ENCODE peak calls at places on chromosomes 12 and 14, in ten cellular contexts. Q is endothelial cell of umbilical vein, R is A549, D is testis, X is HCT116, F is prostate gland, G is stomach, C is sigmoid colon, B is Peyer's patch, N is uterus. H is an unnamed sample. For H3K4me1, the result is how much of the 10 kb centered on the place peaks cover.

GRCh38 chr12:121003650-121004049 is 12.6 kb downstream of the C12orf43 start:
- DNase-seq in N (no peak), B (no peak), F (no peak), G (peak), R (no peak), Q (no peak), C (no peak), X (no peak), D (no peak), H (no peak)

GRCh38 chr14:69351385-69351784 is 46.7 kb downstream of the ERH start:
- DNase-seq in F (no peak), G (no peak), D (no peak), X (no peak), N (no peak), C (no peak), B (no peak), Q (no peak), R (no peak), H (no peak)

GRCh38 chr12:114903394-114903748 is 219.4 kb upstream of the TBX3 start:
- DNase-seq in F (no peak), N (no peak), G (no peak), D (no peak), Q (no peak), R (no peak), B (no peak), C (no peak), X (no peak), H (no peak)

GRCh38 chr12:11877869-11878780 is 192.6 kb upstream of the BCL2L14 start:
- DNase-seq in C (peak), X (no peak), G (peak), R (peak), F (no peak), D (peak), Q (peak), N (peak), B (no peak), H (no peak)

GRCh38 chr12:115259968-115260806 is 576.2 kb upstream of the TBX3 start:
- DNase-seq in X (no peak), G (no peak), B (no peak), C (no peak), N (no peak), Q (no peak), R (no peak), D (no peak), F (no peak), H (no peak)

GRCh38 chr12:3150820-3151590 is 73.8 kb downstream of the TSPAN9 start:
- DNase-seq in D (no peak), N (no peak), Q (peak), G (no peak), F (no peak), X (no peak), R (no peak), B (no peak), C (no peak), H (no peak)

GRCh38 chr12:85641796-85642195 is 194.4 kb downstream of the RASSF9 start:
- DNase-seq in G (no peak), F (no peak), C (no peak), X (no peak), Q (no peak), B (no peak), N (no peak), D (no peak), R (no peak), H (no peak)

GRCh38 chr12:5220835-5221234 is 177.2 kb downstream of the KCNA5 start:
- DNase-seq in C (no peak), Q (no peak), N (no peak), G (no peak), R (no peak), B (no peak), F (no peak), X (no peak), D (no peak), H (no peak)

GRCh38 chr14:23130875-23131274 is 11.8 kb upstream of the CEBPE start:
- DNase-seq in Q (peak), G (no peak), X (no peak), N (peak), B (no peak), D (no peak), F (no peak), R (no peak), C (no peak), H (no peak)

GRCh38 chr12:3160081-3160480 is 82.9 kb downstream of the TSPAN9 start:
- DNase-seq in F (no peak), C (no peak), N (no peak), Q (no peak), R (no peak), X (no peak), B (no peak), D (no peak), G (no peak), H (no peak)

GRCh38 chr14:96538663-96539317 is 36.6 kb downstream of the PAPOLA start:
- DNase-seq in D (no peak), Q (no peak), R (peak), C (no peak), X (no peak), G (no peak), F (no peak), N (no peak), B (no peak), H (no peak)

GRCh38 chr12:26028953-26029740 is 70.7 kb downstream of the RASSF8 start:
- DNase-seq in C (no peak), B (no peak), X (peak), N (peak), Q (peak), R (peak), F (peak), D (peak), G (no peak), H (peak)

GRCh38 chr14:33938131-33938949 is 12.5 kb downstream of the EGLN3 start:
- DNase-seq in D (peak), Q (no peak), F (peak), R (peak), X (peak), N (peak), B (no peak), G (peak), C (peak), H (peak)

GRCh38 chr12:124916370-124917134 is 2.1 kb upstream of the UBC start:
- DNase-seq in D (peak), C (peak), Q (peak), R (no peak), N (peak), B (no peak), F (peak), G (peak), X (peak), H (no peak)

DNA sequence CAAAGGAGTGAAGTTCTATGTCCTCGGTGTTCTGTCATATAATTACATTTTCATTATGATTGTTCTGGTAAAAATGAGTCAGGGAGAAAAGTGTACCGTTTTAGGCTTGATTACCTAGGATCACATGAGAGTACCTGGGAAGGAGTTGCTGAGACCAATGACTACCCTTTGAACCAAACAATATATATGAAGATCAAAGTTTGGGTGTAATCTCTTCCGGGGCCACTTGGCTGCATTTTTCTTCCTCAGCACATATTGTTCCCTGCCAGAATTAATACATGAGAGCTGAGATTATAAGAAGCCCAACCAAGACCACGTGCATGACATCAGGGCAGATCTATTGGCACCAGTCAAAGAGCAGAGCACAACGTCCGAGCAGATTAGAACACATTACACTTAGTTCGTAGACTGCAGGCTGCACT is 41.1 kb upstream of the DHRS7 start:
- DNase-seq in B (no peak), R (no peak), D (no peak), Q (no peak), C (no peak), G (no peak), N (no peak), F (no peak), X (no peak), H (no peak)
- TF ChIP-seq POLR2A in B (no peak), R (no peak), D (no peak), Q (no peak), C (no peak), G (no peak), N (no peak), F (no peak), X (no peak), H (no peak)

GRCh38 chr14:82411373-82411772 is 877.7 kb upstream of the SEL1L start:
- DNase-seq in R (no peak), F (no peak), B (no peak), D (no peak), C (no peak), Q (no peak), X (no peak), G (no peak), N (no peak), H (no peak)
- H3K4me1 ChIP-seq in R (under half), F (under half), B (under half), D (under half), C (under half), Q (under half), X (under half), G (under half), N (under half), H (under half)

DNA sequence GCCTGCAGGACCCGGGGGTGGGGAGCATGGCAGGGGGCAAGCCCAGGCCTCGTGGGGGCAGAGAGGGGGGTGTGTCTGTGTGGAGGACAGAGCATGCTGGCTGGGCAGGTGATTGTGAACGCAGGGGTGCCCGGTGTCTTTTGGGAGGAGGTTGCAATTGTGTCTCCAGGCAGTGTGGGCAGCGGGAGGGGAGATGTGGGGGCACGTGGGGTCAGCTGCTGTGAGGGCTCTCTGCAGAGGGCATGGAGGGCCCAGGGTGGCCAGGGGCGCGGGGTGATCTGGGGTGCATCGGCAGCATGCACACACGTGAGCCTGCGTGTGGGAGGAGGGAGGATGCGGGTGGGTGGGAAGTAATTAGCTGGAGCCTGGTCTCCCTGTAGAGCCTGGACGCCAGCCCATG is 32.2 kb upstream of the DIO3 start:
- DNase-seq in C (no peak), N (no peak), G (no peak), B (no peak), F (no peak), Q (no peak), D (no peak), R (no peak), X (no peak), H (no peak)
- TF ChIP-seq POLR2A in C (no peak), N (no peak), G (no peak), B (no peak), F (no peak), Q (no peak), D (no peak), R (no peak), X (no peak), H (no peak)

GRCh38 chr12:13897811-13898210 is 83.6 kb downstream of the GRIN2B start:
- DNase-seq in D (no peak), R (no peak), F (no peak), N (no peak), B (no peak), Q (no peak), X (no peak), C (no peak), G (no peak), H (no peak)
- H3K4me1 ChIP-seq in D (under half), R (under half), F (under half), N (under half), B (under half), Q (under half), X (under half), C (under half), G (under half), H (under half)

H was measured in ovary.